ENCODE peak calls at places on chromosome 20, in nine cellular contexts. One of them, this sample, is unnamed.
A peak's percentile ranks its signal among the peaks of the same experiment; 100 is the strongest.

GRCh38 chr20:57087102-57087501 is 179.3 kb downstream of the BMP7 start:
- DNase-seq in CD8-positive, alpha-beta T cell: no peak
- DNase-seq in epithelial cell of proximal tubule: no peak
- DNase-seq in lung: no peak
- DNase-seq in astrocyte of the spinal cord: no peak
- DNase-seq in cardiac muscle cell: no peak
- DNase-seq in fibroblast of pulmonary artery: no peak
- DNase-seq in brain microvascular endothelial cell: no peak
- DNase-seq in lower lobe of right lung: no peak
- DNase-seq in this sample: no peak

GRCh38 chr20:35618372-35619131 is 2.9 kb downstream of the SPAG4 start:
- DNase-seq in lower lobe of right lung: peak; percentile 55
- DNase-seq in astrocyte of the spinal cord: peak; percentile 34
- DNase-seq in fibroblast of pulmonary artery: peak; percentile 39
- DNase-seq in brain microvascular endothelial cell: peak; percentile 26
- DNase-seq in lung: no peak
- DNase-seq in epithelial cell of proximal tubule: no peak
- DNase-seq in CD8-positive, alpha-beta T cell: no peak
- DNase-seq in cardiac muscle cell: peak; percentile 23
- DNase-seq in this sample: no peak

GRCh38 chr20:30376767-30377658 is 880.5 kb upstream of the DEFB115 start:
- DNase-seq in cardiac muscle cell: peak; percentile 86
- DNase-seq in lower lobe of right lung: peak; percentile 90
- DNase-seq in fibroblast of pulmonary artery: peak; percentile 86
- DNase-seq in brain microvascular endothelial cell: peak; percentile 53
- DNase-seq in lung: peak; percentile 84
- DNase-seq in epithelial cell of proximal tubule: peak; percentile 20
- DNase-seq in astrocyte of the spinal cord: peak; percentile 71
- DNase-seq in CD8-positive, alpha-beta T cell: peak; percentile 82
- DNase-seq in this sample: peak; percentile 67

GRCh38 chr20:25867776-25868649 is 171.4 kb upstream of the ZNF337 start:
- DNase-seq in brain microvascular endothelial cell: peak; percentile 77
- DNase-seq in astrocyte of the spinal cord: peak; percentile 60
- DNase-seq in fibroblast of pulmonary artery: peak; percentile 79
- DNase-seq in lung: peak; percentile 65
- DNase-seq in CD8-positive, alpha-beta T cell: no peak
- DNase-seq in cardiac muscle cell: peak; percentile 84
- DNase-seq in epithelial cell of proximal tubule: no peak
- DNase-seq in lower lobe of right lung: peak; percentile 78
- DNase-seq in this sample: no peak

GRCh38 chr20:60026010-60026409 is 67.8 kb downstream of the CDH26 start:
- DNase-seq in brain microvascular endothelial cell: no peak
- DNase-seq in astrocyte of the spinal cord: no peak
- DNase-seq in lung: no peak
- DNase-seq in epithelial cell of proximal tubule: no peak
- DNase-seq in cardiac muscle cell: no peak
- DNase-seq in fibroblast of pulmonary artery: no peak
- DNase-seq in CD8-positive, alpha-beta T cell: no peak
- DNase-seq in lower lobe of right lung: no peak
- DNase-seq in this sample: no peak

GRCh38 chr20:23655551-23656211 is 17.9 kb upstream of the CST3 start:
- DNase-seq in epithelial cell of proximal tubule: no peak
- DNase-seq in CD8-positive, alpha-beta T cell: no peak
- DNase-seq in fibroblast of pulmonary artery: no peak
- DNase-seq in astrocyte of the spinal cord: no peak
- DNase-seq in lower lobe of right lung: peak; percentile 84
- DNase-seq in brain microvascular endothelial cell: no peak
- DNase-seq in cardiac muscle cell: no peak
- DNase-seq in lung: peak; percentile 64
- DNase-seq in this sample: no peak

GRCh38 chr20:13736792-13737191 is 47.9 kb downstream of the ESF1 start:
- DNase-seq in astrocyte of the spinal cord: peak; percentile 59
- DNase-seq in lung: no peak
- DNase-seq in brain microvascular endothelial cell: peak; percentile 15
- DNase-seq in CD8-positive, alpha-beta T cell: no peak
- DNase-seq in fibroblast of pulmonary artery: peak; percentile 91
- DNase-seq in cardiac muscle cell: no peak
- DNase-seq in lower lobe of right lung: no peak
- DNase-seq in epithelial cell of proximal tubule: no peak
- DNase-seq in this sample: no peak

GRCh38 chr20:15446373-15446772 is 1109.0 kb upstream of the FLRT3 start:
- DNase-seq in brain microvascular endothelial cell: no peak
- DNase-seq in cardiac muscle cell: no peak
- DNase-seq in lung: no peak
- DNase-seq in lower lobe of right lung: no peak
- DNase-seq in astrocyte of the spinal cord: peak; percentile 0
- DNase-seq in CD8-positive, alpha-beta T cell: no peak
- DNase-seq in fibroblast of pulmonary artery: no peak
- DNase-seq in epithelial cell of proximal tubule: peak; percentile 56
- DNase-seq in this sample: no peak

GRCh38 chr20:35091808-35092523 is 641 bp downstream of the TRPC4AP start:
- DNase-seq in lower lobe of right lung: no peak
- DNase-seq in cardiac muscle cell: peak; percentile 18
- DNase-seq in brain microvascular endothelial cell: no peak
- DNase-seq in epithelial cell of proximal tubule: no peak
- DNase-seq in astrocyte of the spinal cord: no peak
- DNase-seq in CD8-positive, alpha-beta T cell: no peak
- DNase-seq in lung: no peak
- DNase-seq in fibroblast of pulmonary artery: peak; percentile 17
- DNase-seq in this sample: no peak

GRCh38 chr20:8018928-8019177 is 708 bp downstream of the TMX4 start:
- DNase-seq in CD8-positive, alpha-beta T cell: no peak
- DNase-seq in brain microvascular endothelial cell: no peak
- DNase-seq in lung: no peak
- DNase-seq in astrocyte of the spinal cord: peak; percentile 50
- DNase-seq in lower lobe of right lung: no peak
- DNase-seq in cardiac muscle cell: peak; percentile 53
- DNase-seq in epithelial cell of proximal tubule: no peak
- DNase-seq in fibroblast of pulmonary artery: peak; percentile 50
- DNase-seq in this sample: peak; percentile 48

GRCh38 chr20:5135363-5136012 is 8.7 kb downstream of the CDS2 start:
- DNase-seq in cardiac muscle cell: no peak
- DNase-seq in astrocyte of the spinal cord: no peak
- DNase-seq in brain microvascular endothelial cell: no peak
- DNase-seq in fibroblast of pulmonary artery: no peak
- DNase-seq in epithelial cell of proximal tubule: no peak
- DNase-seq in lung: no peak
- DNase-seq in CD8-positive, alpha-beta T cell: no peak
- DNase-seq in lower lobe of right lung: no peak
- DNase-seq in this sample: no peak

GRCh38 chr20:48761914-48762313 is 65.9 kb downstream of the PREX1 start:
- DNase-seq in astrocyte of the spinal cord: no peak
- DNase-seq in lung: no peak
- DNase-seq in brain microvascular endothelial cell: no peak
- DNase-seq in epithelial cell of proximal tubule: no peak
- DNase-seq in lower lobe of right lung: no peak
- DNase-seq in fibroblast of pulmonary artery: no peak
- DNase-seq in CD8-positive, alpha-beta T cell: no peak
- DNase-seq in cardiac muscle cell: no peak
- DNase-seq in this sample: no peak

GRCh38 chr20:11395581-11395980 is 522.1 kb upstream of the BTBD3 start:
- DNase-seq in astrocyte of the spinal cord: peak; percentile 77
- DNase-seq in CD8-positive, alpha-beta T cell: no peak
- DNase-seq in brain microvascular endothelial cell: peak; percentile 33
- DNase-seq in fibroblast of pulmonary artery: no peak
- DNase-seq in lower lobe of right lung: no peak
- DNase-seq in epithelial cell of proximal tubule: no peak
- DNase-seq in cardiac muscle cell: no peak
- DNase-seq in lung: no peak
- DNase-seq in this sample: no peak

GRCh38 chr20:15949391-15949790 is 623.9 kb downstream of the KIF16B start:
- DNase-seq in fibroblast of pulmonary artery: no peak
- DNase-seq in brain microvascular endothelial cell: no peak
- DNase-seq in lower lobe of right lung: no peak
- DNase-seq in cardiac muscle cell: no peak
- DNase-seq in epithelial cell of proximal tubule: no peak
- DNase-seq in astrocyte of the spinal cord: no peak
- DNase-seq in lung: no peak
- DNase-seq in CD8-positive, alpha-beta T cell: no peak
- DNase-seq in this sample: no peak

GRCh38 chr20:63937596-63937995 is 18.6 kb downstream of the UCKL1 start:
- DNase-seq in cardiac muscle cell: no peak
- DNase-seq in epithelial cell of proximal tubule: no peak
- DNase-seq in brain microvascular endothelial cell: no peak
- DNase-seq in lung: no peak
- DNase-seq in lower lobe of right lung: no peak
- DNase-seq in CD8-positive, alpha-beta T cell: no peak
- DNase-seq in astrocyte of the spinal cord: peak; percentile 33
- DNase-seq in fibroblast of pulmonary artery: no peak
- DNase-seq in this sample: no peak

DNA sequence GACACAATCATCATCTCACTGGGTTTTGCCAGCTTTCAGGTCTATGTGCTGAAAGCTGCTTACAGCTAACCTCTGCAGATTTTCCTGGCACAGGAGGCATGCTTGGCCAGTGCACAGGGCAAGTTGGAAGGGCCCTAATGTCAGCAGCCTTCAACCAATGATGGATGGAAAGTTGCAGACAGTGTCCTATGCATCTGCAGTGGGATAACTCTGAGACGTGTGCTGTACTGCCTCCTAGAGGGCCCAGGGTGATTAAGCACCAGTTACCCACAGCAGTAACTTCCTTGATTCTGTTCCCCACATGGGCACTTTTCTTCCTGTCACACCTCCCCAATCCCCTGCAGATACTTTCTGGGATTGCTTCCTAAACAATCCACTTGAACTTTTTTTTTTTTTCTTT is 38.6 kb downstream of the OVOL2 start:
- DNase-seq in brain microvascular endothelial cell: peak; percentile 4
- DNase-seq in epithelial cell of proximal tubule: no peak
- DNase-seq in cardiac muscle cell: no peak
- DNase-seq in fibroblast of pulmonary artery: peak; percentile 30
- DNase-seq in CD8-positive, alpha-beta T cell: no peak
- DNase-seq in astrocyte of the spinal cord: no peak
- DNase-seq in lung: no peak
- DNase-seq in lower lobe of right lung: no peak
- DNase-seq in this sample: peak; percentile 28
- TF ChIP-seq CTCF in brain microvascular endothelial cell: peak; percentile 60
- TF ChIP-seq CTCF in epithelial cell of proximal tubule: peak; percentile 71
- TF ChIP-seq CTCF in cardiac muscle cell: peak; percentile 62
- TF ChIP-seq CTCF in fibroblast of pulmonary artery: peak; percentile 52
- TF ChIP-seq CTCF in CD8-positive, alpha-beta T cell: no peak
- TF ChIP-seq CTCF in astrocyte of the spinal cord: peak; percentile 32
- TF ChIP-seq CTCF in lung: no peak
- TF ChIP-seq CTCF in lower lobe of right lung: peak; percentile 38
- TF ChIP-seq CTCF in this sample: no peak

GRCh38 chr20:37519508-37520416 is 1.3 kb upstream of the NNAT start:
- DNase-seq in brain microvascular endothelial cell: peak; percentile 31
- DNase-seq in CD8-positive, alpha-beta T cell: no peak
- DNase-seq in astrocyte of the spinal cord: peak; percentile 42
- DNase-seq in cardiac muscle cell: peak; percentile 33
- DNase-seq in fibroblast of pulmonary artery: no peak
- DNase-seq in lower lobe of right lung: no peak
- DNase-seq in epithelial cell of proximal tubule: no peak
- DNase-seq in lung: no peak
- DNase-seq in this sample: no peak

GRCh38 chr20:37520417-37520751 is 666 bp upstream of the NNAT start:
- DNase-seq in astrocyte of the spinal cord: no peak
- DNase-seq in fibroblast of pulmonary artery: no peak
- DNase-seq in cardiac muscle cell: no peak
- DNase-seq in lower lobe of right lung: no peak
- DNase-seq in CD8-positive, alpha-beta T cell: no peak
- DNase-seq in lung: no peak
- DNase-seq in brain microvascular endothelial cell: no peak
- DNase-seq in epithelial cell of proximal tubule: no peak
- DNase-seq in this sample: no peak

GRCh38 chr20:37523012-37523391 is 2.0 kb downstream of the NNAT start:
- DNase-seq in brain microvascular endothelial cell: no peak
- DNase-seq in CD8-positive, alpha-beta T cell: no peak
- DNase-seq in astrocyte of the spinal cord: no peak
- DNase-seq in lower lobe of right lung: no peak
- DNase-seq in cardiac muscle cell: no peak
- DNase-seq in epithelial cell of proximal tubule: no peak
- DNase-seq in lung: no peak
- DNase-seq in fibroblast of pulmonary artery: no peak
- DNase-seq in this sample: no peak

GRCh38 chr20:37522258-37523011 is 1.4 kb downstream of the NNAT start:
- DNase-seq in astrocyte of the spinal cord: peak; percentile 58
- DNase-seq in lung: peak; percentile 87
- DNase-seq in CD8-positive, alpha-beta T cell: no peak
- DNase-seq in fibroblast of pulmonary artery: peak; percentile 39
- DNase-seq in lower lobe of right lung: peak; percentile 82
- DNase-seq in epithelial cell of proximal tubule: no peak
- DNase-seq in cardiac muscle cell: peak; percentile 56
- DNase-seq in brain microvascular endothelial cell: no peak
- DNase-seq in this sample: no peak

DNA sequence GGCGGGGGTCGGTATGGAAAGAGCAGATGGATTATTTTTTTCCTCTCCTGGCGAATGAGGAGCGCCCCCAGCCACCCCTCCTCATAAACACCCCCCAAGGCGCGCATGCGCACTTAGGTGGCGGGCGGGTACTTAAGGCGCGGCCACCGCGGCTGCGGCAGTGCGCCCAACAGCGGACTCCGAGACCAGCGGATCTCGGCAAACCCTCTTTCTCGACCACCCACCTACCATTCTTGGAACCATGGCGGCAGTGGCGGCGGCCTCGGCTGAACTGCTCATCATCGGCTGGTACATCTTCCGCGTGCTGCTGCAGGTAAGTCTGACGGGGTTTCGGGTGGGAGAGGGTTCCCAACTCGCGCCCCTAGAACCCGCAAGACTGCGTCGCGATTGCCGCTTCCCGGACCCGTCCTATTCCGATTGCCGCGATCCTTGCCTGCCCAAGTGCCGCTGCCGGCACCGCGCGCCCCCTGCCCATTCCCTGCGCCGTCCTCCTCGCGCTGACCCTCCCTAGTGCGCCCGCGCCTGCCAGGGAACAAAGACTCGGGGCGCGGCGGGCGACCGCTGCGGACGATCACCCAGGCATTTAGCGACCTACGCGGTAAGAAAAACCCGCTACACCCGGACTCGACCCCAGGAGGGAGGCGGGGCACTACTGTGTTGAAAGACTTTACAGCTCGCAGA is at the start of gene NNAT:
- DNase-seq in CD8-positive, alpha-beta T cell: no peak
- DNase-seq in epithelial cell of proximal tubule: no peak
- DNase-seq in fibroblast of pulmonary artery: no peak
- DNase-seq in cardiac muscle cell: no peak
- DNase-seq in brain microvascular endothelial cell: no peak
- DNase-seq in lower lobe of right lung: no peak
- DNase-seq in astrocyte of the spinal cord: no peak
- DNase-seq in lung: no peak
- DNase-seq in this sample: no peak
- H3K4me3 ChIP-seq in CD8-positive, alpha-beta T cell: no peak within 1 kb of the TSS
- H3K4me3 ChIP-seq in epithelial cell of proximal tubule: no peak within 1 kb of the TSS
- H3K4me3 ChIP-seq in fibroblast of pulmonary artery: peak within 1 kb of the TSS; percentile 48
- H3K4me3 ChIP-seq in cardiac muscle cell: peak within 1 kb of the TSS; percentile 17
- H3K4me3 ChIP-seq in brain microvascular endothelial cell: peak within 1 kb of the TSS; percentile 58
- H3K4me3 ChIP-seq in lower lobe of right lung: peak within 1 kb of the TSS; percentile 38
- H3K4me3 ChIP-seq in astrocyte of the spinal cord: peak within 1 kb of the TSS; percentile 49
- H3K4me3 ChIP-seq in lung: no peak within 1 kb of the TSS
- H3K4me3 ChIP-seq in this sample: no peak within 1 kb of the TSS

GRCh38 chr20:45322952-45323383 is 14.9 kb upstream of the MATN4 start:
- DNase-seq in epithelial cell of proximal tubule: no peak
- DNase-seq in cardiac muscle cell: peak; percentile 58
- DNase-seq in astrocyte of the spinal cord: no peak
- DNase-seq in lung: peak; percentile 71
- DNase-seq in brain microvascular endothelial cell: no peak
- DNase-seq in fibroblast of pulmonary artery: peak; percentile 63
- DNase-seq in CD8-positive, alpha-beta T cell: no peak
- DNase-seq in lower lobe of right lung: peak; percentile 78
- DNase-seq in this sample: no peak
- TF ChIP-seq CTCF in epithelial cell of proximal tubule: peak; percentile 45
- TF ChIP-seq CTCF in cardiac muscle cell: peak; percentile 15
- TF ChIP-seq CTCF in astrocyte of the spinal cord: peak; percentile 18
- TF ChIP-seq CTCF in lung: no peak
- TF ChIP-seq CTCF in brain microvascular endothelial cell: peak; percentile 27
- TF ChIP-seq CTCF in fibroblast of pulmonary artery: peak; percentile 2
- TF ChIP-seq CTCF in CD8-positive, alpha-beta T cell: no peak
- TF ChIP-seq CTCF in lower lobe of right lung: peak; percentile 33
- TF ChIP-seq CTCF in this sample: peak; percentile 74

GRCh38 chr20:20368414-20369352 is 779 bp downstream of the INSM1 start:
- DNase-seq in fibroblast of pulmonary artery: no peak
- DNase-seq in lower lobe of right lung: no peak
- DNase-seq in astrocyte of the spinal cord: no peak
- DNase-seq in cardiac muscle cell: peak; percentile 35
- DNase-seq in brain microvascular endothelial cell: no peak
- DNase-seq in epithelial cell of proximal tubule: no peak
- DNase-seq in lung: no peak
- DNase-seq in CD8-positive, alpha-beta T cell: no peak
- DNase-seq in this sample: no peak
- H3K4me3 ChIP-seq in fibroblast of pulmonary artery: no peak overlapping the region
- H3K4me3 ChIP-seq in lower lobe of right lung: no peak overlapping the region
- H3K4me3 ChIP-seq in astrocyte of the spinal cord: no peak overlapping the region
- H3K4me3 ChIP-seq in cardiac muscle cell: peak overlapping the region; percentile 30
- H3K4me3 ChIP-seq in brain microvascular endothelial cell: no peak overlapping the region
- H3K4me3 ChIP-seq in epithelial cell of proximal tubule: no peak overlapping the region
- H3K4me3 ChIP-seq in lung: no peak overlapping the region
- H3K4me3 ChIP-seq in CD8-positive, alpha-beta T cell: no peak overlapping the region
- H3K4me3 ChIP-seq in this sample: peak overlapping the region; percentile 30

This sample was measured in Panc1.